ENCODE peak calls at places on chromosomes 13 and 19, in ten cellular contexts. A is right atrium auricular region; Y is mucosa of gallbladder; I is mammary epithelial cell; H is mesendoderm; G is RWPE1; C is nephron progenitor cell; L is T-helper 9 cell; E is RCC 7860; R is CD4-positive, alpha-beta T cell. B is an unnamed sample.

GRCh38 chr13:104387514-104387913 is 1321.3 kb upstream of the SLC10A2 start:
- DNase-seq in G (no peak), L (no peak), I (no peak), Y (no peak), C (no peak), R (no peak), E (no peak), H (no peak), A (no peak), B (no peak)

GRCh38 chr13:79297128-79297527 is 108.9 kb downstream of the RBM26 start:
- DNase-seq in I (no peak), H (no peak), C (no peak), G (no peak), R (no peak), A (no peak), L (no peak), E (no peak), Y (no peak), B (no peak)

GRCh38 chr19:58557253-58558065 is 952 bp downstream of the UBE2M start:
- DNase-seq in R (no peak), E (no peak), L (no peak), C (no peak), I (no peak), A (no peak), G (no peak), H (no peak), Y (no peak), B (no peak)

GRCh38 chr13:65966991-65967451 is 1263.1 kb downstream of the PCDH9 start:
- DNase-seq in Y (no peak), A (no peak), H (peak), G (peak), C (no peak), E (peak), I (peak), L (no peak), R (no peak), B (no peak)

GRCh38 chr19:42220751-42221097 is 612 bp downstream of the ZNF526 start:
- DNase-seq in R (no peak), A (no peak), I (no peak), E (no peak), H (no peak), C (no peak), Y (no peak), L (no peak), G (no peak), B (no peak)

GRCh38 chr13:113749507-113749906 is 9.5 kb upstream of the TMEM255B start:
- DNase-seq in Y (no peak), A (no peak), I (no peak), H (no peak), C (no peak), E (no peak), G (no peak), L (no peak), R (no peak), B (no peak)

GRCh38 chr13:52428295-52428694 is 22.1 kb downstream of the VPS36 start:
- DNase-seq in G (peak), H (peak), A (no peak), L (no peak), I (peak), C (no peak), E (no peak), Y (no peak), R (no peak), B (no peak)

GRCh38 chr13:29572575-29572974 is 22.9 kb downstream of the SLC7A1 start:
- DNase-seq in A (no peak), L (no peak), E (no peak), Y (no peak), I (no peak), G (no peak), H (no peak), R (no peak), C (no peak), B (no peak)

GRCh38 chr13:20988909-20989735 is 72.3 kb downstream of the LATS2 start:
- DNase-seq in L (no peak), C (no peak), H (no peak), R (no peak), Y (no peak), I (no peak), A (peak), E (no peak), G (no peak), B (no peak)

GRCh38 chr19:35717665-35718344 is at the start of gene KMT2B:
- DNase-seq in G (peak), C (peak), L (no peak), I (peak), H (no peak), Y (no peak), E (peak), R (no peak), A (no peak), B (no peak)

GRCh38 chr19:29858000-29858596 is 46.3 kb downstream of the CCNE1 start:
- DNase-seq in C (no peak), R (no peak), E (no peak), Y (no peak), H (peak), I (no peak), A (no peak), G (no peak), L (peak), B (no peak)

GRCh38 chr13:43269037-43269476 is 245.7 kb downstream of the DNAJC15 start:
- DNase-seq in A (no peak), C (peak), L (no peak), R (no peak), G (peak), I (peak), H (no peak), Y (peak), E (peak), B (no peak)

GRCh38 chr13:23289917-23290357 is 109.2 kb downstream of the SGCG start:
- DNase-seq in L (no peak), A (no peak), C (no peak), Y (no peak), H (no peak), E (peak), I (peak), R (no peak), G (peak), B (no peak)

GRCh38 chr13:65744761-65745160 is 1485.4 kb downstream of the PCDH9 start:
- DNase-seq in C (no peak), Y (no peak), E (no peak), A (no peak), L (no peak), I (no peak), G (no peak), H (no peak), R (no peak), B (no peak)

GRCh38 chr19:28501979-28502378 is 711.0 kb downstream of the UQCRFS1 start:
- DNase-seq in C (no peak), Y (no peak), G (no peak), H (no peak), A (no peak), I (no peak), R (no peak), L (no peak), E (no peak), B (no peak)

GRCh38 chr19:50427997-50428425 is 4.7 kb upstream of the MYBPC2 start:
- DNase-seq in G (peak), H (peak), L (peak), E (no peak), I (no peak), A (peak), R (no peak), Y (peak), C (peak), B (no peak)

GRCh38 chr13:36282818-36283432 is 14.7 kb downstream of the CCDC169 start:
- DNase-seq in L (no peak), I (peak), G (peak), E (peak), A (no peak), H (peak), Y (no peak), R (no peak), C (no peak), B (no peak)

GRCh38 chr19:40578442-40578908 is 1.8 kb downstream of the SHKBP1 start:
- DNase-seq in H (peak), I (no peak), A (no peak), R (no peak), E (no peak), Y (no peak), L (no peak), G (no peak), C (no peak), B (no peak)

GRCh38 chr19:12796146-12797071 is 5.1 kb downstream of the JUNB start:
- DNase-seq in G (peak), E (peak), L (peak), Y (peak), R (no peak), I (peak), C (peak), A (peak), H (peak), B (peak)

GRCh38 chr19:44585371-44586141 is 27.8 kb upstream of the IGSF23 start:
- DNase-seq in L (no peak), I (peak), E (peak), Y (no peak), G (peak), A (no peak), R (no peak), H (no peak), C (no peak), B (no peak)

GRCh38 chr19:55436847-55437246 is 6.3 kb downstream of the SHISA7 start:
- DNase-seq in A (no peak), L (no peak), Y (no peak), G (no peak), I (no peak), R (no peak), H (no peak), C (no peak), E (no peak), B (no peak)

GRCh38 chr13:98216135-98216565 is 39.1 kb upstream of the RNF113B start:
- DNase-seq in R (no peak), G (no peak), L (no peak), A (no peak), E (peak), Y (no peak), H (peak), C (no peak), I (peak), B (no peak)

GRCh38 chr13:99626461-99627082 is 125.3 kb downstream of the TM9SF2 start:
- DNase-seq in R (no peak), A (no peak), I (peak), E (peak), H (no peak), G (peak), Y (no peak), L (no peak), C (no peak), B (no peak)

GRCh38 chr13:33968520-33969507 is 150.9 kb downstream of the RFC3 start:
- DNase-seq in H (no peak), I (no peak), R (no peak), E (no peak), L (no peak), C (no peak), G (no peak), Y (no peak), A (no peak), B (no peak)

GRCh38 chr13:50339291-50339690 is 324.0 kb downstream of the KCNRG start:
- DNase-seq in R (no peak), H (no peak), A (no peak), C (no peak), G (no peak), L (no peak), I (no peak), Y (no peak), E (no peak), B (no peak)

GRCh38 chr13:45501175-45501526 is 36.4 kb downstream of the COG3 start:
- DNase-seq in Y (no peak), E (no peak), H (no peak), C (no peak), R (no peak), G (no peak), L (no peak), A (no peak), I (no peak), B (no peak)

GRCh38 chr13:54636231-54636630 is 1607.6 kb downstream of the OLFM4 start:
- DNase-seq in E (no peak), R (no peak), H (peak), I (no peak), G (no peak), Y (no peak), L (no peak), C (no peak), A (no peak), B (no peak)

GRCh38 chr13:106038752-106039151 is 496.7 kb downstream of the EFNB2 start:
- DNase-seq in L (no peak), A (no peak), R (no peak), E (peak), C (no peak), G (peak), H (no peak), I (peak), Y (no peak), B (no peak)

GRCh38 chr13:21616880-21617279 is 12.9 kb upstream of the MICU2 start:
- DNase-seq in E (peak), A (no peak), Y (no peak), L (no peak), R (no peak), I (no peak), G (no peak), H (no peak), C (no peak), B (no peak)

GRCh38 chr19:8209965-8210659 is 942 bp downstream of the CERS4 start:
- DNase-seq in Y (no peak), R (no peak), I (no peak), H (no peak), C (peak), L (no peak), A (no peak), G (no peak), E (no peak), B (no peak)

GRCh38 chr19:58385313-58386165 is 1.5 kb upstream of the RPS5 start:
- DNase-seq in Y (no peak), A (no peak), I (no peak), C (no peak), R (no peak), G (no peak), L (no peak), E (no peak), H (no peak), B (no peak)

B was measured in activated T-helper 1 cell treated with Interleukin-2 at 50 U/mL for 16 hours.